ENCODE peak calls at places on chromosome 5, in ten cellular contexts. One of them, this sample, is unnamed.

GRCh38 chr5:88634014-88634413 is 249.0 kb downstream of the MEF2C start:
- DNase-seq in ovary: no peak
- DNase-seq in hippocampal formation: no peak
- DNase-seq in fibroblast of pulmonary artery: no peak
- DNase-seq in myocyte: no peak
- DNase-seq in activated CD4-positive, alpha-beta T cell treated with anti-CD3 and anti-CD28 coated beads, Interleukin-2, amount 10 ng/mL, durations not matched to agents 7 days and 5 days: no peak
- DNase-seq in NCI-H1436: no peak
- DNase-seq in OCI-M1: no peak
- DNase-seq in left kidney: no peak
- DNase-seq in kidney: no peak
- DNase-seq in this sample: no peak

GRCh38 chr5:138873096-138873885 is 1.8 kb downstream of the LRRTM2 start:
- DNase-seq in NCI-H1436: no peak
- DNase-seq in fibroblast of pulmonary artery: no peak
- DNase-seq in left kidney: peak; percentile 51
- DNase-seq in hippocampal formation: no peak
- DNase-seq in ovary: no peak
- DNase-seq in OCI-M1: no peak
- DNase-seq in myocyte: peak; percentile 18
- DNase-seq in activated CD4-positive, alpha-beta T cell treated with anti-CD3 and anti-CD28 coated beads, Interleukin-2, amount 10 ng/mL, durations not matched to agents 7 days and 5 days: no peak
- DNase-seq in kidney: no peak
- DNase-seq in this sample: no peak

GRCh38 chr5:4837489-4838058 is 302.6 kb upstream of the ADAMTS16 start:
- DNase-seq in hippocampal formation: no peak
- DNase-seq in activated CD4-positive, alpha-beta T cell treated with anti-CD3 and anti-CD28 coated beads, Interleukin-2, amount 10 ng/mL, durations not matched to agents 7 days and 5 days: no peak
- DNase-seq in left kidney: no peak
- DNase-seq in kidney: peak; percentile 65
- DNase-seq in NCI-H1436: no peak
- DNase-seq in myocyte: no peak
- DNase-seq in fibroblast of pulmonary artery: no peak
- DNase-seq in OCI-M1: no peak
- DNase-seq in ovary: no peak
- DNase-seq in this sample: no peak

GRCh38 chr5:98774192-98775046 is 956 bp downstream of the RGMB start:
- DNase-seq in hippocampal formation: peak; percentile 53
- DNase-seq in activated CD4-positive, alpha-beta T cell treated with anti-CD3 and anti-CD28 coated beads, Interleukin-2, amount 10 ng/mL, durations not matched to agents 7 days and 5 days: peak; percentile 54
- DNase-seq in fibroblast of pulmonary artery: peak; percentile 71
- DNase-seq in OCI-M1: peak; percentile 82
- DNase-seq in left kidney: peak; percentile 94
- DNase-seq in myocyte: peak; percentile 88
- DNase-seq in NCI-H1436: peak; percentile 47
- DNase-seq in kidney: peak; percentile 87
- DNase-seq in ovary: peak; percentile 62
- DNase-seq in this sample: peak; percentile 81

GRCh38 chr5:125700380-125700856 is 722.8 kb upstream of the GRAMD2B start:
- DNase-seq in NCI-H1436: peak; percentile 23
- DNase-seq in OCI-M1: peak; percentile 0
- DNase-seq in activated CD4-positive, alpha-beta T cell treated with anti-CD3 and anti-CD28 coated beads, Interleukin-2, amount 10 ng/mL, durations not matched to agents 7 days and 5 days: no peak
- DNase-seq in left kidney: peak; percentile 70
- DNase-seq in fibroblast of pulmonary artery: peak; percentile 29
- DNase-seq in kidney: no peak
- DNase-seq in myocyte: peak; percentile 50
- DNase-seq in hippocampal formation: no peak
- DNase-seq in ovary: no peak
- DNase-seq in this sample: peak; percentile 42

GRCh38 chr5:6745706-6746217 is 32.5 kb downstream of the TENT4A start:
- DNase-seq in hippocampal formation: no peak
- DNase-seq in NCI-H1436: peak; percentile 31
- DNase-seq in fibroblast of pulmonary artery: peak; percentile 82
- DNase-seq in left kidney: peak; percentile 63
- DNase-seq in ovary: no peak
- DNase-seq in OCI-M1: peak; percentile 48
- DNase-seq in activated CD4-positive, alpha-beta T cell treated with anti-CD3 and anti-CD28 coated beads, Interleukin-2, amount 10 ng/mL, durations not matched to agents 7 days and 5 days: peak; percentile 56
- DNase-seq in kidney: no peak
- DNase-seq in myocyte: peak; percentile 61
- DNase-seq in this sample: peak; percentile 86

GRCh38 chr5:105544300-105544699 is 1981.7 kb upstream of the NUDT12 start:
- DNase-seq in left kidney: no peak
- DNase-seq in OCI-M1: no peak
- DNase-seq in hippocampal formation: no peak
- DNase-seq in myocyte: no peak
- DNase-seq in activated CD4-positive, alpha-beta T cell treated with anti-CD3 and anti-CD28 coated beads, Interleukin-2, amount 10 ng/mL, durations not matched to agents 7 days and 5 days: no peak
- DNase-seq in kidney: no peak
- DNase-seq in fibroblast of pulmonary artery: no peak
- DNase-seq in ovary: no peak
- DNase-seq in NCI-H1436: peak; percentile 5
- DNase-seq in this sample: no peak

GRCh38 chr5:148998174-148998797 is 64.6 kb downstream of the SH3TC2 start:
- DNase-seq in hippocampal formation: no peak
- DNase-seq in OCI-M1: peak; percentile 63
- DNase-seq in left kidney: peak; percentile 54
- DNase-seq in myocyte: peak; percentile 89
- DNase-seq in kidney: no peak
- DNase-seq in ovary: no peak
- DNase-seq in fibroblast of pulmonary artery: peak; percentile 82
- DNase-seq in NCI-H1436: peak; percentile 10
- DNase-seq in activated CD4-positive, alpha-beta T cell treated with anti-CD3 and anti-CD28 coated beads, Interleukin-2, amount 10 ng/mL, durations not matched to agents 7 days and 5 days: peak; percentile 52
- DNase-seq in this sample: peak; percentile 82

GRCh38 chr5:147426928-147427327 is 82.9 kb downstream of the DPYSL3 start:
- DNase-seq in ovary: no peak
- DNase-seq in hippocampal formation: no peak
- DNase-seq in OCI-M1: no peak
- DNase-seq in activated CD4-positive, alpha-beta T cell treated with anti-CD3 and anti-CD28 coated beads, Interleukin-2, amount 10 ng/mL, durations not matched to agents 7 days and 5 days: no peak
- DNase-seq in left kidney: no peak
- DNase-seq in myocyte: no peak
- DNase-seq in kidney: no peak
- DNase-seq in fibroblast of pulmonary artery: no peak
- DNase-seq in NCI-H1436: no peak
- DNase-seq in this sample: no peak

GRCh38 chr5:55758231-55758630 is 20.4 kb downstream of the DDX4 start:
- DNase-seq in activated CD4-positive, alpha-beta T cell treated with anti-CD3 and anti-CD28 coated beads, Interleukin-2, amount 10 ng/mL, durations not matched to agents 7 days and 5 days: no peak
- DNase-seq in NCI-H1436: no peak
- DNase-seq in myocyte: no peak
- DNase-seq in hippocampal formation: no peak
- DNase-seq in OCI-M1: no peak
- DNase-seq in ovary: no peak
- DNase-seq in left kidney: no peak
- DNase-seq in fibroblast of pulmonary artery: no peak
- DNase-seq in kidney: no peak
- DNase-seq in this sample: no peak

GRCh38 chr5:1052641-1053390 is 44.2 kb downstream of the NKD2 start:
- DNase-seq in fibroblast of pulmonary artery: no peak
- DNase-seq in kidney: peak; percentile 70
- DNase-seq in OCI-M1: no peak
- DNase-seq in activated CD4-positive, alpha-beta T cell treated with anti-CD3 and anti-CD28 coated beads, Interleukin-2, amount 10 ng/mL, durations not matched to agents 7 days and 5 days: no peak
- DNase-seq in ovary: no peak
- DNase-seq in left kidney: no peak
- DNase-seq in hippocampal formation: no peak
- DNase-seq in NCI-H1436: no peak
- DNase-seq in myocyte: no peak
- DNase-seq in this sample: no peak

GRCh38 chr5:102670224-102670836 is 84.8 kb upstream of the PAM start:
- DNase-seq in fibroblast of pulmonary artery: peak; percentile 18
- DNase-seq in left kidney: peak; percentile 46
- DNase-seq in hippocampal formation: no peak
- DNase-seq in OCI-M1: peak; percentile 58
- DNase-seq in activated CD4-positive, alpha-beta T cell treated with anti-CD3 and anti-CD28 coated beads, Interleukin-2, amount 10 ng/mL, durations not matched to agents 7 days and 5 days: no peak
- DNase-seq in ovary: no peak
- DNase-seq in NCI-H1436: no peak
- DNase-seq in kidney: no peak
- DNase-seq in myocyte: peak; percentile 63
- DNase-seq in this sample: peak; percentile 45

GRCh38 chr5:88602584-88602983 is 280.4 kb downstream of the MEF2C start:
- DNase-seq in hippocampal formation: no peak
- DNase-seq in fibroblast of pulmonary artery: no peak
- DNase-seq in ovary: no peak
- DNase-seq in left kidney: no peak
- DNase-seq in myocyte: no peak
- DNase-seq in NCI-H1436: no peak
- DNase-seq in kidney: peak; percentile 68
- DNase-seq in activated CD4-positive, alpha-beta T cell treated with anti-CD3 and anti-CD28 coated beads, Interleukin-2, amount 10 ng/mL, durations not matched to agents 7 days and 5 days: peak; percentile 42
- DNase-seq in OCI-M1: peak; percentile 54
- DNase-seq in this sample: no peak

GRCh38 chr5:154625031-154625430 is 130.1 kb upstream of the LARP1 start:
- DNase-seq in OCI-M1: no peak
- DNase-seq in myocyte: no peak
- DNase-seq in ovary: no peak
- DNase-seq in fibroblast of pulmonary artery: no peak
- DNase-seq in activated CD4-positive, alpha-beta T cell treated with anti-CD3 and anti-CD28 coated beads, Interleukin-2, amount 10 ng/mL, durations not matched to agents 7 days and 5 days: no peak
- DNase-seq in hippocampal formation: no peak
- DNase-seq in NCI-H1436: no peak
- DNase-seq in kidney: no peak
- DNase-seq in left kidney: no peak
- DNase-seq in this sample: no peak

GRCh38 chr5:32506809-32507208 is 62.3 kb upstream of the ZFR start:
- DNase-seq in kidney: no peak
- DNase-seq in ovary: no peak
- DNase-seq in OCI-M1: no peak
- DNase-seq in myocyte: peak; percentile 59
- DNase-seq in NCI-H1436: no peak
- DNase-seq in activated CD4-positive, alpha-beta T cell treated with anti-CD3 and anti-CD28 coated beads, Interleukin-2, amount 10 ng/mL, durations not matched to agents 7 days and 5 days: no peak
- DNase-seq in hippocampal formation: no peak
- DNase-seq in fibroblast of pulmonary artery: peak; percentile 50
- DNase-seq in left kidney: no peak
- DNase-seq in this sample: no peak

GRCh38 chr5:78600656-78601452 is 47.7 kb downstream of the LHFPL2 start:
- DNase-seq in kidney: no peak
- DNase-seq in hippocampal formation: no peak
- DNase-seq in OCI-M1: no peak
- DNase-seq in fibroblast of pulmonary artery: no peak
- DNase-seq in ovary: no peak
- DNase-seq in NCI-H1436: no peak
- DNase-seq in myocyte: no peak
- DNase-seq in left kidney: peak; percentile 96
- DNase-seq in activated CD4-positive, alpha-beta T cell treated with anti-CD3 and anti-CD28 coated beads, Interleukin-2, amount 10 ng/mL, durations not matched to agents 7 days and 5 days: no peak
- DNase-seq in this sample: peak; percentile 84

GRCh38 chr5:108726446-108727091 is 21.1 kb upstream of the FER start:
- DNase-seq in left kidney: no peak
- DNase-seq in kidney: no peak
- DNase-seq in activated CD4-positive, alpha-beta T cell treated with anti-CD3 and anti-CD28 coated beads, Interleukin-2, amount 10 ng/mL, durations not matched to agents 7 days and 5 days: no peak
- DNase-seq in ovary: no peak
- DNase-seq in NCI-H1436: no peak
- DNase-seq in fibroblast of pulmonary artery: no peak
- DNase-seq in OCI-M1: peak; percentile 68
- DNase-seq in hippocampal formation: no peak
- DNase-seq in myocyte: no peak
- DNase-seq in this sample: no peak

GRCh38 chr5:115461093-115461492 is 83.5 kb downstream of the FEM1C start:
- DNase-seq in NCI-H1436: no peak
- DNase-seq in fibroblast of pulmonary artery: no peak
- DNase-seq in kidney: no peak
- DNase-seq in activated CD4-positive, alpha-beta T cell treated with anti-CD3 and anti-CD28 coated beads, Interleukin-2, amount 10 ng/mL, durations not matched to agents 7 days and 5 days: no peak
- DNase-seq in left kidney: no peak
- DNase-seq in hippocampal formation: no peak
- DNase-seq in OCI-M1: no peak
- DNase-seq in myocyte: peak; percentile 43
- DNase-seq in ovary: no peak
- DNase-seq in this sample: peak; percentile 51

GRCh38 chr5:88836195-88836838 is 46.7 kb downstream of the MEF2C start:
- DNase-seq in hippocampal formation: no peak
- DNase-seq in kidney: no peak
- DNase-seq in myocyte: no peak
- DNase-seq in fibroblast of pulmonary artery: peak; percentile 49
- DNase-seq in left kidney: no peak
- DNase-seq in activated CD4-positive, alpha-beta T cell treated with anti-CD3 and anti-CD28 coated beads, Interleukin-2, amount 10 ng/mL, durations not matched to agents 7 days and 5 days: no peak
- DNase-seq in ovary: peak; percentile 52
- DNase-seq in NCI-H1436: no peak
- DNase-seq in OCI-M1: peak; percentile 87
- DNase-seq in this sample: peak; percentile 54

GRCh38 chr5:75622564-75622963 is 11.3 kb downstream of the ANKDD1B start:
- DNase-seq in OCI-M1: no peak
- DNase-seq in ovary: no peak
- DNase-seq in hippocampal formation: no peak
- DNase-seq in myocyte: peak; percentile 9
- DNase-seq in NCI-H1436: no peak
- DNase-seq in kidney: no peak
- DNase-seq in fibroblast of pulmonary artery: no peak
- DNase-seq in left kidney: no peak
- DNase-seq in activated CD4-positive, alpha-beta T cell treated with anti-CD3 and anti-CD28 coated beads, Interleukin-2, amount 10 ng/mL, durations not matched to agents 7 days and 5 days: no peak
- DNase-seq in this sample: no peak

GRCh38 chr5:88760512-88760911 is 122.5 kb downstream of the MEF2C start:
- DNase-seq in NCI-H1436: no peak
- DNase-seq in hippocampal formation: no peak
- DNase-seq in activated CD4-positive, alpha-beta T cell treated with anti-CD3 and anti-CD28 coated beads, Interleukin-2, amount 10 ng/mL, durations not matched to agents 7 days and 5 days: no peak
- DNase-seq in OCI-M1: no peak
- DNase-seq in fibroblast of pulmonary artery: no peak
- DNase-seq in left kidney: no peak
- DNase-seq in kidney: no peak
- DNase-seq in myocyte: no peak
- DNase-seq in ovary: no peak
- DNase-seq in this sample: peak; percentile 21